ENCODE peak calls at places on chromosome 1, in four cellular contexts. One of them, this sample, is unnamed.

GRCh38 chr1:52234708-52235107 is 92.8 kb downstream of the ZFYVE9 start:
- DNase-seq in HL-60: no peak
- DNase-seq in GM12878: no peak
- DNase-seq in K562: no peak
- DNase-seq in this sample: no peak

GRCh38 chr1:151616505-151616849 is 4.6 kb downstream of the SNX27 start:
- DNase-seq in HL-60: no peak
- DNase-seq in GM12878: no peak
- DNase-seq in K562: no peak
- DNase-seq in this sample: no peak

GRCh38 chr1:163528710-163529348 is 207.1 kb downstream of the NUF2 start:
- DNase-seq in GM12878: no peak
- DNase-seq in HL-60: no peak
- DNase-seq in K562: peak; percentile 31
- DNase-seq in this sample: no peak

GRCh38 chr1:59104191-59104760 is 192.6 kb upstream of the FGGY start:
- DNase-seq in GM12878: no peak
- DNase-seq in HL-60: no peak
- DNase-seq in K562: no peak
- DNase-seq in this sample: no peak

GRCh38 chr1:183180213-183180612 is 5.9 kb upstream of the LAMC2 start:
- DNase-seq in K562: no peak
- DNase-seq in GM12878: peak; percentile 36
- DNase-seq in HL-60: no peak
- DNase-seq in this sample: no peak

GRCh38 chr1:47438321-47439150 is 692 bp downstream of the FOXD2 start:
- DNase-seq in K562: peak; percentile 73
- DNase-seq in HL-60: peak; percentile 28
- DNase-seq in GM12878: no peak
- DNase-seq in this sample: no peak

GRCh38 chr1:189606795-189607476 is 870.7 kb downstream of the BRINP3 start:
- DNase-seq in K562: no peak
- DNase-seq in GM12878: no peak
- DNase-seq in HL-60: no peak
- DNase-seq in this sample: no peak

GRCh38 chr1:89884718-89885596 is 64.1 kb downstream of the LRRC8D start:
- DNase-seq in K562: no peak
- DNase-seq in GM12878: no peak
- DNase-seq in HL-60: no peak
- DNase-seq in this sample: no peak

GRCh38 chr1:192256674-192257334 is 60.0 kb upstream of the RGS21 start:
- DNase-seq in HL-60: no peak
- DNase-seq in K562: no peak
- DNase-seq in GM12878: no peak
- DNase-seq in this sample: no peak

GRCh38 chr1:8053878-8054567 is 27.9 kb upstream of the ERRFI1 start:
- DNase-seq in K562: no peak
- DNase-seq in GM12878: no peak
- DNase-seq in HL-60: no peak
- DNase-seq in this sample: no peak

GRCh38 chr1:8059161-8059622 is 33.1 kb upstream of the ERRFI1 start:
- DNase-seq in GM12878: no peak
- DNase-seq in K562: no peak
- DNase-seq in HL-60: no peak
- DNase-seq in this sample: no peak

GRCh38 chr1:8051650-8052049 is 25.5 kb upstream of the ERRFI1 start:
- DNase-seq in K562: no peak
- DNase-seq in HL-60: no peak
- DNase-seq in GM12878: no peak
- DNase-seq in this sample: no peak

GRCh38 chr1:8061210-8061609 is 35.1 kb upstream of the ERRFI1 start:
- DNase-seq in HL-60: no peak
- DNase-seq in GM12878: no peak
- DNase-seq in K562: no peak
- DNase-seq in this sample: no peak

DNA sequence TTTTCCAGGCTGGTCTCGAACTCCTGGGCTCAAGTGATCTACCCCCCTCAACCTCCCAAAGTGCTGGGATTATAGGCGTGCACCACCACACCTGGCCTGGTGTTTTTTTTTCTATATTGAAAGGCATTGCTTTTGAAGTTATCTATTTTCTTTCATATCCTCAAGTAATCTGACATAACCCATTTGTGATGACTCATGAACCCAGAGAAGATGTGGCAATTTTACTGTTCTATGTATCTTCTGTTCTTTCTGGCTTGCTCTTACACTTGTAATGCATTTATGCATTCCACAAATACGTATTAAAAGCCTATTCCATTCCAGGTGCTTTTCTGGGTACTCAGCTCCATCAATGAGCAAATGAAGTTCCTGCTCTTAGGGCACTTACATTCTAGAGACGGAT is 29.9 kb upstream of the ERRFI1 start:
- DNase-seq in HL-60: no peak
- DNase-seq in GM12878: no peak
- DNase-seq in K562: no peak
- DNase-seq in this sample: no peak
- TF ChIP-seq SPI1 in HL-60: no peak
- TF ChIP-seq SPI1 in GM12878: no peak
- TF ChIP-seq SPI1 in K562: no peak
- TF ChIP-seq SPI1 in this sample: no peak

GRCh38 chr1:53511323-53511932 is 52.2 kb downstream of the DMRTB1 start:
- DNase-seq in HL-60: no peak
- DNase-seq in K562: no peak
- DNase-seq in GM12878: no peak
- DNase-seq in this sample: no peak
- TF ChIP-seq SPI1 in HL-60: no peak
- TF ChIP-seq SPI1 in K562: no peak
- TF ChIP-seq SPI1 in GM12878: no peak
- TF ChIP-seq SPI1 in this sample: no peak

DNA sequence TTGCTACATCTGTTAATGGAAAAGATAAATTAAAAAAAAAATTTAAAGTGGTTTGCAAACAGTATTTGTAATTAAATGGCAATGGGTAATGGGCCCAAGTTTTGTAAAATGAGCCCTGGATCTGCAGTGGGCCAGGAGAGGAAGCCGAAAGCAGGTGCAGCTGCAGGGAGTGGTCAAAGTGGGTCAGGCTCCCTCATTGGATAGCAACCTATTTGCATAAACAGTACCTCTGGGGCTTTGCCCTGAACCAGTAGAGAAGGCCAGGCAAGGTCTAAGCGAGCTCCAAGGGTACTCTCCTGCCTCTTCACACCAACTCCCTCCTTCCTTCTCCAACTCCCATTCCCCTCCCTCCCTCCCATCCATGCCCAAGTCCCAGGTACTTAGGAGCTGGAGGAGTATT is 138.9 kb downstream of the HMGB4 start:
- DNase-seq in GM12878: no peak
- DNase-seq in K562: no peak
- DNase-seq in HL-60: no peak
- DNase-seq in this sample: no peak
- TF ChIP-seq SPI1 in GM12878: no peak
- TF ChIP-seq SPI1 in K562: no peak
- TF ChIP-seq SPI1 in HL-60: no peak
- TF ChIP-seq SPI1 in this sample: no peak

GRCh38 chr1:24990796-24991195 is 60.7 kb upstream of the RUNX3 start:
- DNase-seq in HL-60: no peak
- DNase-seq in K562: no peak
- DNase-seq in GM12878: no peak
- DNase-seq in this sample: no peak
- TF ChIP-seq SPI1 in HL-60: no peak
- TF ChIP-seq SPI1 in K562: no peak
- TF ChIP-seq SPI1 in GM12878: no peak
- TF ChIP-seq SPI1 in this sample: no peak

This sample was measured in GM12891.